ENCODE peak calls at places on chromosomes 7 and 10, in nine cellular contexts. U is NCI-H774; Q is stimulated activated CD4-positive, alpha-beta T cell treated with anti-CD3 and anti-CD28 coated beads, Interleukin-1b, Interleukin-23, amount 100 ng/mL, for 1 hour; C is breast epithelium; X is sciatic nerve; Z is CD8-positive, alpha-beta memory T cell; J is WTC11; G is heart left ventricle; K is foreskin fibroblast. N is an unnamed sample.

GRCh38 chr7:101754432-101755159 is 62.8 kb upstream of the CUX1 start:
- DNase-seq in J (no peak), K (peak; percentile 70), Z (no peak), Q (no peak), X (no peak), U (no peak), C (no peak), G (no peak), N (no peak)

GRCh38 chr10:82674036-82674435 is 799.0 kb downstream of the NRG3 start:
- DNase-seq in Q (no peak), K (peak; percentile 59), U (no peak), C (no peak), X (no peak), G (no peak), Z (no peak), J (no peak), N (no peak)

GRCh38 chr10:11532329-11532728 is 79.1 kb downstream of the USP6NL start:
- DNase-seq in X (no peak), Q (no peak), U (no peak), C (peak; percentile 50), Z (no peak), J (no peak), G (no peak), K (no peak), N (no peak)

GRCh38 chr10:106711313-106711906 is 453.1 kb downstream of the SORCS1 start:
- DNase-seq in K (peak; percentile 32), C (no peak), J (peak; percentile 79), Z (no peak), U (no peak), X (peak; percentile 62), Q (no peak), G (no peak), N (peak; percentile 31)

GRCh38 chr7:116522247-116522646 is 2.6 kb upstream of the CAV1 start:
- DNase-seq in J (no peak), G (no peak), U (no peak), K (peak; percentile 87), Z (no peak), C (no peak), X (no peak), Q (no peak), N (no peak)

GRCh38 chr7:117873056-117873932 is at the start of gene CTTNBP2:
- DNase-seq in J (peak; percentile 70), C (peak; percentile 28), K (peak; percentile 78), Z (no peak), G (peak; percentile 50), Q (no peak), U (peak; percentile 26), X (peak; percentile 80), N (peak; percentile 33)

GRCh38 chr7:78770422-78771410 is 682.8 kb downstream of the MAGI2 start:
- DNase-seq in U (peak; percentile 32), Q (no peak), X (no peak), Z (no peak), C (no peak), J (peak; percentile 66), G (no peak), K (peak; percentile 59), N (no peak)

GRCh38 chr7:117731455-117731854 is 141.8 kb downstream of the CTTNBP2 start:
- DNase-seq in C (no peak), Z (no peak), G (no peak), K (no peak), X (no peak), J (no peak), U (no peak), Q (no peak), N (no peak)

GRCh38 chr10:118850418-118851061 is 95.8 kb upstream of the CACUL1 start:
- DNase-seq in Z (peak; percentile 5), J (peak; percentile 89), Q (peak; percentile 53), G (peak; percentile 41), X (peak; percentile 76), K (peak; percentile 54), U (peak; percentile 1), C (no peak), N (peak; percentile 51)

GRCh38 chr7:141906285-141906684 is 9.9 kb upstream of the OR9A4 start:
- DNase-seq in G (no peak), Q (no peak), C (no peak), K (no peak), X (no peak), Z (no peak), J (no peak), U (no peak), N (no peak)

GRCh38 chr7:33904680-33905388 is 505 bp upstream of the BMPER start:
- DNase-seq in C (no peak), J (peak; percentile 61), U (no peak), Q (no peak), K (peak; percentile 89), Z (no peak), X (peak; percentile 73), G (no peak), N (no peak)

GRCh38 chr10:58412502-58412961 is 27.3 kb downstream of the TFAM start:
- DNase-seq in J (peak; percentile 26), X (no peak), G (no peak), U (no peak), Z (no peak), Q (no peak), C (no peak), K (peak; percentile 46), N (no peak)

GRCh38 chr7:14340415-14341079 is 351.1 kb upstream of the ETV1 start:
- DNase-seq in G (no peak), Z (no peak), K (no peak), J (no peak), Q (no peak), U (no peak), X (no peak), C (no peak), N (no peak)

GRCh38 chr7:51154201-51154600 is 162.4 kb downstream of the COBL start:
- DNase-seq in C (no peak), J (no peak), K (no peak), X (no peak), Q (no peak), Z (no peak), G (no peak), U (no peak), N (no peak)